ENCODE peak calls at places on chromosomes 4 and X, in nine cellular contexts. D, J, Y, K, N, W, I, A and O are unnamed samples.

GRCh38 chr4:151340751-151341385 is 15.5 kb upstream of the SH3D19 start:
- DNase-seq in D (no peak), Y (no peak), K (no peak), A (no peak), W (no peak), N (no peak), J (no peak), I (no peak), O (no peak)

GRCh38 chrX:105608745-105609144 is 213.6 kb upstream of the NRK start:
- DNase-seq in A (no peak), W (no peak), I (no peak), Y (no peak), K (peak; percentile 1), D (no peak), J (no peak), N (no peak), O (peak; percentile 29)

GRCh38 chr4:15655223-15656037 is at the start of gene FBXL5:
- DNase-seq in D (peak; percentile 82), J (peak; percentile 85), A (peak; percentile 71), N (peak; percentile 90), W (peak; percentile 94), I (peak; percentile 87), Y (peak; percentile 72), K (peak; percentile 86), O (peak; percentile 86)

GRCh38 chr4:169079942-169080827 is 70.1 kb upstream of the CBR4 start:
- DNase-seq in W (peak; percentile 68), Y (no peak), A (no peak), N (peak; percentile 72), K (peak; percentile 88), D (peak; percentile 52), J (peak; percentile 50), I (peak; percentile 59), O (peak; percentile 49)

GRCh38 chr4:123786955-123787354 is 390.4 kb downstream of the SPRY1 start:
- DNase-seq in A (no peak), I (no peak), N (peak; percentile 53), W (no peak), Y (no peak), J (peak; percentile 15), D (peak; percentile 39), K (peak; percentile 59), O (no peak)

GRCh38 chrX:17082831-17083230 is 136.4 kb downstream of the REPS2 start:
- DNase-seq in J (no peak), W (no peak), A (no peak), K (no peak), I (no peak), D (no peak), Y (peak; percentile 36), N (no peak), O (peak; percentile 41)

GRCh38 chr4:185426960-185427688 is 1.4 kb upstream of the UFSP2 start:
- DNase-seq in J (no peak), I (no peak), N (no peak), W (no peak), A (no peak), Y (peak; percentile 40), D (no peak), K (no peak), O (peak; percentile 51)

GRCh38 chrX:45669715-45670360 is 469.2 kb upstream of the DIPK2B start:
- DNase-seq in J (no peak), A (no peak), W (no peak), Y (no peak), D (no peak), N (no peak), I (peak; percentile 24), K (peak; percentile 11), O (no peak)

GRCh38 chrX:136268051-136269048 is 17.1 kb upstream of the MAP7D3 start:
- DNase-seq in A (peak; percentile 18), W (peak; percentile 32), D (peak; percentile 32), Y (no peak), N (no peak), J (no peak), K (peak; percentile 57), I (no peak), O (peak; percentile 39)

GRCh38 chr4:6177587-6178197 is 22.7 kb downstream of the JAKMIP1 start:
- DNase-seq in K (no peak), Y (no peak), W (no peak), D (no peak), N (no peak), I (no peak), J (peak; percentile 17), A (peak; percentile 34), O (no peak)

GRCh38 chr4:75056277-75056676 is 123.4 kb downstream of the PARM1 start:
- DNase-seq in D (no peak), N (no peak), I (no peak), J (no peak), Y (no peak), W (no peak), K (no peak), A (no peak), O (no peak)

GRCh38 chrX:110341189-110342035 is 17.2 kb upstream of the RTL9 start:
- DNase-seq in W (peak; percentile 12), I (peak; percentile 79), D (no peak), K (peak; percentile 73), N (no peak), J (no peak), A (no peak), Y (peak; percentile 71), O (peak; percentile 74)

GRCh38 chrX:47247206-47247998 is 14.6 kb downstream of the USP11 start:
- DNase-seq in D (no peak), Y (peak; percentile 13), W (no peak), K (peak; percentile 25), I (peak; percentile 60), A (no peak), N (no peak), J (no peak), O (no peak)

GRCh38 chr4:74536557-74536956 is 91.6 kb downstream of the AREG start:
- DNase-seq in J (no peak), A (no peak), D (no peak), K (peak; percentile 70), W (no peak), I (no peak), N (no peak), Y (no peak), O (peak; percentile 29)

GRCh38 chrX:18119856-18120255 is 100.8 kb downstream of the BEND2 start:
- DNase-seq in D (no peak), A (no peak), W (no peak), N (no peak), Y (peak; percentile 6), I (no peak), J (no peak), K (no peak), O (no peak)

GRCh38 chr4:74376888-74377483 is 12.0 kb downstream of the EREG start:
- DNase-seq in W (peak; percentile 55), K (peak; percentile 91), N (no peak), Y (peak; percentile 63), D (no peak), A (no peak), I (peak; percentile 48), J (no peak), O (peak; percentile 75)

GRCh38 chr4:83109480-83110221 is 4.9 kb downstream of the PLAC8 start:
- DNase-seq in Y (peak; percentile 21), A (peak; percentile 65), J (peak; percentile 36), K (peak; percentile 14), W (peak; percentile 63), N (peak; percentile 58), I (peak; percentile 13), D (peak; percentile 19), O (peak; percentile 54)

GRCh38 chr4:125125256-125125655 is 189.5 kb upstream of the FAT4 start:
- DNase-seq in K (peak; percentile 62), W (no peak), J (no peak), I (no peak), N (no peak), A (no peak), Y (no peak), D (no peak), O (no peak)

GRCh38 chrX:37378399-37378798 is 29.2 kb downstream of the PRRG1 start:
- DNase-seq in K (peak; percentile 55), A (no peak), N (no peak), D (no peak), I (peak; percentile 24), Y (no peak), J (no peak), W (no peak), O (peak; percentile 1)

DNA sequence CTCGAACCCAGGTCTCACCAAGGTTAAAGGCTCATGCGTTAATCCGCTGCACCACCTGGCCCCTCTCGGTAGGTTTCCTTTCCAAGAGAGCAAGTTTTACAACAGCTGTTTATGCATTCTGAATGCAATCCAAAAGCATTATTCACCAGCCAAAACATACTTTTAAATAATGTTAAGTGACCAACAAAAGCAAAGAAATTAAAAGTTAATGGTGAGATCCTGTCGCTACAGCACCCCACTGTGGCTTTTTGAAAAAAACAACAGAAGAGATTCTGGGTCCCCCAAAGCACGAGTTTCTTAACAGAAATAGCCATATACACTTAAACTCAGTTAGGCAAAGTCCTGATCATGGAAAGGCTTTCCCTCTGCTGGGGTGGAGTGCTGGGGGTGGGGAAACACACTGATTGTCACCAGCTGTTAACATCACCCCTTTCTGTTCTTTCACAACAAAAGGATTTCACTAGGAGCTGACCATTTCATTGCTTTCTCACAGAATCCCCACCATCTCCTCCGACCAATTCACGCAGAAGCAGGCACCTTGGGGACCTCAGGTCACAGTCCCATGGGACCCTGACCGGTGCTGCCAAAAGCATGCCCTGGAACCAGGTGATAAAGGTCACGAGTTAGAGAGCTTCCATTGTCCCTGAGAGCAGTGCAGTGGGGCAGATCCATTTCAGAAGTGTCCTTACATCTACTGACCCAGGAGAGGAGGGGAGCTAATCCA is 51.2 kb downstream of the ZNF827 start:
- DNase-seq in D (peak; percentile 56), W (no peak), N (no peak), I (peak; percentile 51), J (no peak), A (no peak), K (peak; percentile 81), Y (peak; percentile 55), O (peak; percentile 31)
- TF ChIP-seq CTCF in D (no peak), W (no peak), N (no peak), I (peak; percentile 28), J (no peak), A (no peak), K (no peak), Y (peak; percentile 54), O (no peak)

GRCh38 chr4:3713817-3714641 is 52.2 kb upstream of the ADRA2C start:
- DNase-seq in Y (no peak), A (no peak), D (peak; percentile 4), K (no peak), J (no peak), W (no peak), I (no peak), N (peak; percentile 30), O (no peak)
- TF ChIP-seq CTCF in Y (no peak), A (no peak), D (no peak), K (no peak), J (no peak), W (no peak), I (no peak), N (no peak), O (no peak)

GRCh38 chrX:126376465-126376864 is 176.1 kb downstream of the DCAF12L1 start:
- DNase-seq in I (no peak), W (no peak), K (no peak), J (no peak), D (no peak), A (peak; percentile 10), N (no peak), Y (no peak), O (no peak)
- TF ChIP-seq CTCF in I (no peak), W (no peak), K (no peak), J (no peak), D (no peak), A (no peak), N (no peak), Y (no peak), O (no peak)

DNA sequence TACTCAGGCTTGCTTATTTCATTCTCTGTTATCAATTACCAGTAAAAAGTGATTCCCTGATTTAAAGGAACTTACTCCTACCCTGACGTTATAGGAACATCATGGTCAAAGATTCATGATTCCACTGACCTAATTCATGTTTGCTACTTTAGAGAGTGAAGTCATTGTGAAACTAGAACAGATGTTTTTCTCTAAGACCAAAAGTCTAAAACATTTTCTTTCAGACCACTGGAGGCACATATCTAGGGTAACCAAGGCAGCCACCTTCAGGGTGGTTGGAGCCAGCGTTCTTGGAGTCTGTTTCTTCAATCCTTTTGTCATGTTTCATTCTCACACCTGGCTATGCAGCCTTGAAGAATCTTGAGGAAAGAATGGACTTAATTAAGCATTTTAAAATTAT is 77.8 kb downstream of the GALNTL6 start:
- DNase-seq in K (no peak), W (no peak), I (no peak), Y (no peak), J (no peak), N (no peak), D (no peak), A (no peak), O (no peak)
- TF ChIP-seq CTCF in K (no peak), W (no peak), I (no peak), Y (no peak), J (no peak), N (no peak), D (no peak), A (no peak), O (no peak)